ENCODE peak calls at places on chromosome 16, in ten cellular contexts. H is IMR-90, Z is A549, M is ovary, D is Peyer's patch, U is thyroid gland, J is lower leg skin, A is NB4, B is sigmoid colon, O is HCT116. W is an unnamed sample.

GRCh38 chr16:58499615-58500328 is at the start of gene NDRG4:
- DNase-seq in H (peak), Z (peak), M (peak), D (peak), U (no peak), J (no peak), A (peak), B (peak), O (peak), W (peak)

GRCh38 chr16:72455743-72456659 is 284.0 kb upstream of the PMFBP1 start:
- DNase-seq in H (no peak), Z (no peak), M (no peak), D (no peak), U (peak), J (no peak), A (no peak), B (no peak), O (no peak), W (no peak)

GRCh38 chr16:6016530-6017184 is 919.1 kb upstream of the EEF2KMT start:
- DNase-seq in H (no peak), Z (peak), M (no peak), D (no peak), U (no peak), J (no peak), A (peak), B (no peak), O (no peak), W (peak)

GRCh38 chr16:57690782-57691471 is 3.7 kb upstream of the DRC7 start:
- DNase-seq in H (peak), Z (no peak), M (no peak), D (no peak), U (no peak), J (no peak), A (peak), B (peak), O (no peak), W (no peak)

GRCh38 chr16:19882641-19883040 is 2.0 kb downstream of the GPRC5B start:
- DNase-seq in H (no peak), Z (no peak), M (no peak), D (no peak), U (no peak), J (no peak), A (no peak), B (no peak), O (no peak), W (no peak)

GRCh38 chr16:8986818-8987191 is 23.1 kb upstream of the USP7 start:
- DNase-seq in H (no peak), Z (no peak), M (no peak), D (no peak), U (no peak), J (no peak), A (no peak), B (no peak), O (no peak), W (no peak)

GRCh38 chr16:84600343-84601229 is 17.3 kb downstream of the COTL1 start:
- DNase-seq in H (peak), Z (no peak), M (no peak), D (no peak), U (no peak), J (no peak), A (peak), B (no peak), O (no peak), W (no peak)

GRCh38 chr16:22322741-22323140 is 25.5 kb downstream of the POLR3E start:
- DNase-seq in H (no peak), Z (no peak), M (no peak), D (no peak), U (no peak), J (no peak), A (no peak), B (no peak), O (no peak), W (no peak)

GRCh38 chr16:82808036-82808435 is 181.3 kb downstream of the CDH13 start:
- DNase-seq in H (no peak), Z (no peak), M (no peak), D (no peak), U (no peak), J (no peak), A (no peak), B (no peak), O (no peak), W (no peak)

GRCh38 chr16:4053663-4054479 is 62.4 kb downstream of the ADCY9 start:
- DNase-seq in H (peak), Z (no peak), M (peak), D (no peak), U (no peak), J (peak), A (peak), B (peak), O (peak), W (no peak)

GRCh38 chr16:88508868-88509748 is 56.0 kb downstream of the ZFPM1 start:
- DNase-seq in H (no peak), Z (no peak), M (no peak), D (no peak), U (no peak), J (no peak), A (no peak), B (no peak), O (no peak), W (no peak)

GRCh38 chr16:28981517-28981916 is 3.3 kb upstream of the LAT start:
- DNase-seq in H (no peak), Z (peak), M (no peak), D (no peak), U (no peak), J (no peak), A (peak), B (no peak), O (no peak), W (no peak)

GRCh38 chr16:77298638-77299360 is 99.6 kb downstream of the SYCE1L start:
- DNase-seq in H (peak), Z (peak), M (peak), D (no peak), U (peak), J (peak), A (peak), B (no peak), O (no peak), W (no peak)

GRCh38 chr16:88493879-88494278 is 40.8 kb downstream of the ZFPM1 start:
- DNase-seq in H (no peak), Z (no peak), M (no peak), D (no peak), U (no peak), J (no peak), A (no peak), B (no peak), O (no peak), W (no peak)

GRCh38 chr16:75323198-75323597 is 71.8 kb upstream of the BCAR1 start:
- DNase-seq in H (no peak), Z (no peak), M (no peak), D (no peak), U (no peak), J (no peak), A (no peak), B (no peak), O (no peak), W (no peak)

GRCh38 chr16:17177242-17177967 is 293.4 kb downstream of the XYLT1 start:
- DNase-seq in H (peak), Z (no peak), M (no peak), D (no peak), U (no peak), J (no peak), A (no peak), B (no peak), O (no peak), W (no peak)

GRCh38 chr16:12066823-12067222 is 90.3 kb downstream of the SNX29 start:
- DNase-seq in H (no peak), Z (no peak), M (no peak), D (no peak), U (no peak), J (no peak), A (no peak), B (no peak), O (no peak), W (no peak)

GRCh38 chr16:5041604-5042133 is 7.9 kb upstream of the NAGPA start:
- DNase-seq in H (peak), Z (no peak), M (no peak), D (no peak), U (peak), J (no peak), A (no peak), B (no peak), O (peak), W (peak)

GRCh38 chr16:82748026-82748425 is 121.3 kb downstream of the CDH13 start:
- DNase-seq in H (peak), Z (no peak), M (no peak), D (no peak), U (no peak), J (no peak), A (no peak), B (no peak), O (no peak), W (no peak)

GRCh38 chr16:56327071-56327928 is 98.0 kb downstream of the AMFR start:
- DNase-seq in H (no peak), Z (no peak), M (no peak), D (no peak), U (no peak), J (no peak), A (no peak), B (no peak), O (no peak), W (no peak)

GRCh38 chr16:51337662-51338061 is 186.6 kb upstream of the SALL1 start:
- DNase-seq in H (no peak), Z (no peak), M (no peak), D (no peak), U (no peak), J (no peak), A (no peak), B (no peak), O (no peak), W (no peak)

GRCh38 chr16:24953721-24954120 is 61.4 kb downstream of the ARHGAP17 start:
- DNase-seq in H (no peak), Z (no peak), M (no peak), D (no peak), U (no peak), J (no peak), A (no peak), B (no peak), O (no peak), W (no peak)

GRCh38 chr16:85557976-85558589 is 55.0 kb upstream of the GSE1 start:
- DNase-seq in H (no peak), Z (no peak), M (no peak), D (peak), U (peak), J (no peak), A (no peak), B (no peak), O (no peak), W (no peak)

GRCh38 chr16:24677388-24677787 is 52.1 kb upstream of the TNRC6A start:
- DNase-seq in H (no peak), Z (no peak), M (no peak), D (no peak), U (no peak), J (no peak), A (no peak), B (no peak), O (no peak), W (no peak)

GRCh38 chr16:56121156-56121500 is 70.2 kb upstream of the GNAO1 start:
- DNase-seq in H (no peak), Z (no peak), M (no peak), D (no peak), U (no peak), J (no peak), A (peak), B (no peak), O (no peak), W (no peak)

GRCh38 chr16:27108051-27108770 is 41.5 kb downstream of the C16orf82 start:
- DNase-seq in H (no peak), Z (no peak), M (no peak), D (no peak), U (no peak), J (no peak), A (no peak), B (no peak), O (no peak), W (no peak)

GRCh38 chr16:14337303-14338191 is 266.4 kb downstream of the MRTFB start:
- DNase-seq in H (peak), Z (no peak), M (peak), D (no peak), U (peak), J (no peak), A (no peak), B (no peak), O (no peak), W (no peak)

GRCh38 chr16:87297918-87298631 is 19.1 kb downstream of the C16orf95 start:
- DNase-seq in H (peak), Z (peak), M (no peak), D (no peak), U (peak), J (no peak), A (peak), B (no peak), O (no peak), W (no peak)

GRCh38 chr16:67191995-67192681 is at the start of gene E2F4:
- DNase-seq in H (peak), Z (peak), M (peak), D (peak), U (peak), J (peak), A (peak), B (peak), O (peak), W (peak)
- TF ChIP-seq POLR2A in H (peak), Z (peak), M (peak), D (peak), U (no peak), J (no peak), A (peak), B (no peak), O (peak), W (peak)

DNA sequence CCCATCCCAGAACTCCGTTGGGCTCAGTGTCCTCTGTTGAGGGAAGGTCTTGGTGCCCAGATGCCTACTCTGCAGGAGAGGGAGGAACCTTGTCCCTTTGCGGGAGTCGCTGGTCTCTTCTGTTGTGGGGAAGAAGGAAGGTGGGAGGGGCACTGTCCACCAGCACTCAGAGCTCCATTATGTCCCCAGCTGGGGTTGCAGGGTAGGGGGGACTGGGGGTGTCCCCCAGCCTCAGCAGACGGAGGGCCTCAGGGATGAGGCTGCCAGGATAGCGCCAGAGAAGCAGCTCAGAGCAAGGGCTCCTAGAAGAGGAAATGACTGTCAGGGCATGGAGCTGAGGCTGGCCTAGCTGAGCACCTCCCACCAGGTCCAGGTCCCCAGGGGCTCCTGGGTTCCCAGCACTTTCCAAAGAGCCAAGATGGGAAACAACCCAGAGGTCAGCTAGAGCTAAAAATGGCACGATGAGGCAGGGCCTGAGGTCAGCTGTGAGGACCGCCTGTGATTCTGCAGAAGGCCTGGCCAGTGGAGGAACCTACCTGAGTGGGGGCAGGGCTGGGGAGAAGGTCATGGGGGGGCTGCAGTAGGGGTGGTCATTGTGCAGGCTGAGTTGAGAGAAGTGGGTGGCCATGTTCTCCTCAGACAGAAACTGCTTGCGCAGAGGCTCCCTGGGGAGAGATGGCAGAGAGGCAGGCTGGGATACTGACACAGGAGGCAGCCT is 886 bp downstream of the HCFC1R1 start:
- DNase-seq in H (peak), Z (no peak), M (no peak), D (no peak), U (no peak), J (no peak), A (peak), B (no peak), O (no peak), W (peak)
- TF ChIP-seq POLR2A in H (peak), Z (peak), M (no peak), D (no peak), U (no peak), J (no peak), A (no peak), B (no peak), O (no peak), W (peak)

GRCh38 chr16:15434425-15435215 is at the start of gene BMERB1:
- DNase-seq in H (peak), Z (peak), M (peak), D (no peak), U (peak), J (no peak), A (no peak), B (peak), O (peak), W (peak)
- TF ChIP-seq POLR2A in H (peak), Z (peak), M (peak), D (no peak), U (no peak), J (no peak), A (no peak), B (peak), O (no peak), W (peak)

GRCh38 chr16:69925311-69925710 is 25.8 kb upstream of the CLEC18A start:
- DNase-seq in H (no peak), Z (no peak), M (no peak), D (no peak), U (no peak), J (no peak), A (no peak), B (no peak), O (no peak), W (no peak)

GRCh38 chr16:69924041-69924775 is 26.9 kb upstream of the CLEC18A start:
- DNase-seq in H (no peak), Z (no peak), M (no peak), D (no peak), U (no peak), J (no peak), A (no peak), B (no peak), O (no peak), W (no peak)

GRCh38 chr16:69927056-69927757 is 23.9 kb upstream of the CLEC18A start:
- DNase-seq in H (peak), Z (no peak), M (peak), D (no peak), U (no peak), J (no peak), A (no peak), B (peak), O (no peak), W (no peak)

GRCh38 chr16:69926241-69926640 is 24.9 kb upstream of the CLEC18A start:
- DNase-seq in H (no peak), Z (no peak), M (no peak), D (no peak), U (no peak), J (no peak), A (no peak), B (no peak), O (no peak), W (no peak)

GRCh38 chr16:69924777-69925191 is 26.4 kb upstream of the CLEC18A start:
- DNase-seq in H (peak), Z (no peak), M (peak), D (no peak), U (no peak), J (no peak), A (no peak), B (peak), O (no peak), W (peak)
- TF ChIP-seq POLR2A in H (no peak), Z (no peak), M (peak), D (no peak), U (no peak), J (no peak), A (no peak), B (no peak), O (no peak), W (peak)

DNA sequence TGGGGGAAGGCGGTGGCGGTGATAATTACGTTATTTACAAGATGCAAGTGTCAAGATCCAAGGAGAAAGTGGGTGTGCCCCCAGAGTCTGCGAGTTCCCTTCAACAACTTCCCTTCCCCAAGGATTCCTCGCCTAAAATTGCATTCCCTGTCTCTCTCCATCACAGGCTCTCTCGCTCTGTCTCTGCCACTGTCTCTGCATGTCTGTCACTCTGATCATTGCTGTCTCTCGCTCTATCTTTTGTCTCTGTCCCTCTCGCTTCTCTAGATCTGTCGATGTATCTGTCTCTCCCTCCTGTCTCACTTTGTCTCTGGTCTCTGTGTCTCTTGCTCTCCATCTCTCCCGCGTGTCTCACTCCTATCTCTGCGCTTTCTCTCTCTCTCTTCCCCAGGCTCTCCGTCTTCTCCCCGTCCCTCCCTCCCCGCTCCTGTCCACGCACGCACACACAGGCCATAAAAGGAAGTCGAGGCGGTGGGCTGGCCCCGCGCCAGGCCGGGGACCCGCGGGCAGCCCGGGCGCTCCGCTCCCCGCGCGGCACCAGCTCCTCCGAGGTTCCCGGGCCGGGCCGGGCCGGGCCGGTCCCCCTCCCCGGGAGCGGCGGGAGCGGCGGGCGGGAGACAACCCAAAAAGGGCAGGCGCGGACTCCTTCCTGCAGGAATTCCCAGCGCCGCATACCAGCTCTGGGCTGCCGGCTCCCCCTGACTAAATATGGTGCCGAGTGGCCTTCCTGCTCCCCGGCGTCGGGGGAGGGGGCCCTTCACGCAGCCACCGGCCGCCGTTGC is 1.1 kb upstream of the MYH11 start:
- DNase-seq in H (peak), Z (peak), M (peak), D (no peak), U (peak), J (no peak), A (no peak), B (peak), O (no peak), W (peak)
- TF ChIP-seq POLR2A in H (no peak), Z (no peak), M (no peak), D (no peak), U (no peak), J (no peak), A (no peak), B (peak), O (no peak), W (no peak)

DNA sequence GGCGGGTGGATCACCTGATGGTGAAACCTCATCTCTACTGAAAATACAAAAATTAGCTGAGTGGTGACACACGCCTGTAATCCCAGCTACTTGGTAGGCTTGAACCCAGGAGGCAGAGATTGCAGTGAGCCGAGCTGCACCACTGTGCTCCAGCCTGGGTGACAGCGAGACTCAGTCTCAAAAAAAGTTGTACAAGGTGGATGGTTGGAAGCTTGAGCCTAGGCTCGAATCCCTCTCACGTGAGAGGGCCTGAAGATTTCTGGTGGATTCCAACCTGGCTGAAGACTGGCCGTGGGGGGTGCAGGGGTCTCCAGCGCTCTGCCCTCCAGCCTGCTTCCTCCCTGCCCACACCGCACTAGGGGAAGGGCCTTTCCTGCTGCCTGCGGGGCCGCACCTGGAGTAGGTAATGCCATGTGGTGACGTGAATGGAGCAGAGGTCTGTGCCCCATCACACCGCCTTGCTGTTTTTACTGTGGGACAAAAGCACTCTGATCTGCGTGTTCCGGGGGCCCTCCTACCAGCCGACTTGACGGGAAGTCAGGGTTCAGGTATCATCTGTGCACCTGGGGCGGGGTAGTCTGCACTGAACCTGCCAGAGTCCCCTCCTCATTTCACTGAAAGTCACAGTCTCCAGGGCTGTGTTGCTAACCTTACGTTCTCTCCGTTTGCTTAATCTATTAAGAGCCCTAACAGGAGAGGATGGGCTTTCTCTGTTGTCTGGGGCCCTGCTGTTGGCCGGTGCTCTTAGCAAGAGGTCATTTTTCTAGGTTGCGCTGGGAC is 4.2 kb downstream of the RPL13 start:
- DNase-seq in H (no peak), Z (no peak), M (no peak), D (no peak), U (no peak), J (no peak), A (peak), B (no peak), O (no peak), W (no peak)
- TF ChIP-seq POLR2A in H (no peak), Z (peak), M (no peak), D (peak), U (no peak), J (no peak), A (peak), B (no peak), O (peak), W (no peak)